ENCODE peak calls at places on chromosomes 7 and 10, in seven cellular contexts. T is Right ventricle myocardium superior, R is pons, H is T-helper 2 cell, J is NCI-H187, M is GM10248, U is pancreas. N is an unnamed sample.
A peak's percentile ranks its signal among the peaks of the same experiment; 100 is the strongest.

GRCh38 chr7:1851731-1852531 is 181.9 kb downstream of the ELFN1 start:
- DNase-seq in M (no peak), U (peak; percentile 46), T (peak; percentile 45), J (no peak), H (no peak), R (no peak), N (no peak)

GRCh38 chr10:59561397-59562121 is 148.1 kb downstream of the SLC16A9 start:
- DNase-seq in H (no peak), U (no peak), T (no peak), M (no peak), R (no peak), J (no peak), N (no peak)

GRCh38 chr10:14889318-14889717 is 10.7 kb downstream of the SUV39H2 start:
- DNase-seq in T (no peak), R (no peak), M (peak; percentile 22), U (no peak), H (no peak), J (no peak), N (peak; percentile 44)

GRCh38 chr7:82631998-82632397 is 188.4 kb upstream of the CACNA2D1 start:
- DNase-seq in R (no peak), T (no peak), H (no peak), M (no peak), J (no peak), U (no peak), N (no peak)

GRCh38 chr10:114024876-114025609 is 18.6 kb upstream of the ADRB1 start:
- DNase-seq in U (no peak), T (no peak), H (no peak), R (peak; percentile 70), M (peak; percentile 60), J (no peak), N (no peak)

GRCh38 chr7:130309986-130310385 is 17.0 kb downstream of the CPA4 start:
- DNase-seq in J (no peak), T (no peak), U (no peak), R (no peak), H (no peak), M (peak; percentile 44), N (no peak)

GRCh38 chr10:22427101-22427500 is 81.8 kb downstream of the SPAG6 start:
- DNase-seq in H (no peak), M (no peak), T (no peak), U (no peak), R (no peak), J (no peak), N (no peak)

GRCh38 chr10:80472234-80473095 is 18.4 kb downstream of the TSPAN14 start:
- DNase-seq in U (no peak), J (no peak), M (peak; percentile 76), H (no peak), R (no peak), T (no peak), N (no peak)

GRCh38 chr10:33155720-33156638 is 178.5 kb downstream of the NRP1 start:
- DNase-seq in T (no peak), M (peak; percentile 36), J (no peak), R (peak; percentile 6), U (no peak), H (peak; percentile 49), N (peak; percentile 73)

GRCh38 chr7:158533386-158534133 is 54.1 kb downstream of the PTPRN2 start:
- DNase-seq in T (no peak), J (no peak), H (no peak), M (no peak), U (no peak), R (no peak), N (no peak)

GRCh38 chr10:69180525-69181204 is 631 bp downstream of the SUPV3L1 start:
- DNase-seq in M (no peak), H (peak; percentile 13), U (no peak), T (peak; percentile 48), R (no peak), J (no peak), N (peak; percentile 12)

N was measured in HuH-7.